ENCODE peak calls at places on chromosomes 3 and 15, in four cellular contexts. S is uterus, Z is Peyer's patch, H is lower leg skin. B is an unnamed sample.

GRCh38 chr3:175410251-175410650 is 551.1 kb downstream of the NAALADL2 start:
- DNase-seq in S (no peak), Z (no peak), H (no peak), B (no peak)

GRCh38 chr3:156750191-156750873 is 75.8 kb upstream of the LEKR1 start:
- DNase-seq in Z (no peak), S (no peak), H (no peak), B (no peak)

GRCh38 chr15:92906038-92906437 is 5.9 kb downstream of the CHD2 start:
- DNase-seq in S (no peak), Z (no peak), H (no peak), B (no peak)

GRCh38 chr3:9087831-9088413 is 124.7 kb upstream of the RAD18 start:
- DNase-seq in H (peak; percentile 41), Z (no peak), S (no peak), B (peak; percentile 23)

GRCh38 chr3:184631339-184631965 is 69.9 kb downstream of the EPHB3 start:
- DNase-seq in H (no peak), S (no peak), Z (no peak), B (no peak)

GRCh38 chr3:129256270-129256669 is 6.9 kb downstream of the COPG1 start:
- DNase-seq in H (no peak), S (no peak), Z (no peak), B (no peak)

GRCh38 chr3:122031123-122031468 is 9.0 kb upstream of the ILDR1 start:
- DNase-seq in S (no peak), Z (no peak), H (no peak), B (no peak)

GRCh38 chr3:6785726-6786125 is 75.2 kb upstream of the GRM7 start:
- DNase-seq in S (no peak), Z (no peak), H (no peak), B (no peak)

GRCh38 chr3:47899495-47900108 is 96.7 kb downstream of the DHX30 start:
- DNase-seq in Z (no peak), H (no peak), S (no peak), B (no peak)

GRCh38 chr15:33730815-33731214 is 237.5 kb upstream of the CHRM5 start:
- DNase-seq in H (no peak), Z (no peak), S (no peak), B (no peak)

GRCh38 chr15:51647128-51647562 is 24.6 kb upstream of the DMXL2 start:
- DNase-seq in H (peak; percentile 24), Z (no peak), S (no peak), B (peak; percentile 38)

GRCh38 chr15:80942746-80943565 is 46.7 kb downstream of the MESD start:
- DNase-seq in S (peak; percentile 79), H (no peak), Z (no peak), B (peak; percentile 36)

GRCh38 chr3:196989721-196990262 is 21.2 kb upstream of the PIGZ start:
- DNase-seq in Z (no peak), S (no peak), H (no peak), B (no peak)

GRCh38 chr3:64016941-64017620 is 6.2 kb downstream of the PSMD6 start:
- DNase-seq in S (no peak), Z (no peak), H (no peak), B (no peak)

GRCh38 chr15:62110000-62110851 is 43.4 kb downstream of the C2CD4A start:
- DNase-seq in S (peak; percentile 31), Z (no peak), H (peak; percentile 49), B (peak; percentile 26)

GRCh38 chr15:23877502-23878412 is 190.7 kb upstream of the NDN start:
- DNase-seq in H (no peak), S (peak; percentile 42), Z (no peak), B (no peak)

GRCh38 chr3:46934508-46935167 is 41.9 kb downstream of the CCDC12 start:
- DNase-seq in Z (no peak), H (no peak), S (no peak), B (no peak)

GRCh38 chr3:51717947-51718346 is 11.1 kb downstream of the GRM2 start:
- DNase-seq in S (no peak), Z (no peak), H (no peak), B (no peak)

GRCh38 chr3:155093261-155093660 is 13.1 kb downstream of the MME start:
- DNase-seq in S (no peak), H (no peak), Z (no peak), B (no peak)

GRCh38 chr15:52436971-52437370 is 91.7 kb downstream of the MYO5A start:
- DNase-seq in Z (no peak), H (no peak), S (no peak), B (no peak)

GRCh38 chr15:98658831-98659699 is 10.7 kb downstream of the IGF1R start:
- DNase-seq in S (peak; percentile 37), H (peak; percentile 55), Z (no peak), B (peak; percentile 20)

GRCh38 chr15:69554321-69554961 is 101.8 kb downstream of the RPLP1 start:
- DNase-seq in S (no peak), H (no peak), Z (no peak), B (no peak)

GRCh38 chr15:33729648-33730047 is 238.6 kb upstream of the CHRM5 start:
- DNase-seq in Z (no peak), H (no peak), S (no peak), B (no peak)

GRCh38 chr3:6097021-6097420 is 763.9 kb upstream of the GRM7 start:
- DNase-seq in S (no peak), H (no peak), Z (no peak), B (no peak)

GRCh38 chr15:26888761-26889160 is 21.9 kb downstream of the GABRA5 start:
- DNase-seq in H (no peak), S (no peak), Z (no peak), B (no peak)

GRCh38 chr3:195250473-195251251 is 20.3 kb downstream of the XXYLT1 start:
- DNase-seq in S (peak; percentile 68), H (peak; percentile 16), Z (no peak), B (no peak)

GRCh38 chr3:158109804-158110657 is at the start of gene RSRC1:
- DNase-seq in H (peak; percentile 83), Z (peak; percentile 77), S (peak; percentile 78), B (peak; percentile 80)
- TF ChIP-seq POLR2A in H (no peak), Z (no peak), S (peak; percentile 19), B (peak; percentile 16)

GRCh38 chr15:35293353-35294130 is 208.4 kb upstream of the NANOGP8 start:
- DNase-seq in H (no peak), Z (no peak), S (no peak), B (no peak)
- TF ChIP-seq CTCF in H (no peak), Z (peak; percentile 57), S (no peak), B (no peak)

DNA sequence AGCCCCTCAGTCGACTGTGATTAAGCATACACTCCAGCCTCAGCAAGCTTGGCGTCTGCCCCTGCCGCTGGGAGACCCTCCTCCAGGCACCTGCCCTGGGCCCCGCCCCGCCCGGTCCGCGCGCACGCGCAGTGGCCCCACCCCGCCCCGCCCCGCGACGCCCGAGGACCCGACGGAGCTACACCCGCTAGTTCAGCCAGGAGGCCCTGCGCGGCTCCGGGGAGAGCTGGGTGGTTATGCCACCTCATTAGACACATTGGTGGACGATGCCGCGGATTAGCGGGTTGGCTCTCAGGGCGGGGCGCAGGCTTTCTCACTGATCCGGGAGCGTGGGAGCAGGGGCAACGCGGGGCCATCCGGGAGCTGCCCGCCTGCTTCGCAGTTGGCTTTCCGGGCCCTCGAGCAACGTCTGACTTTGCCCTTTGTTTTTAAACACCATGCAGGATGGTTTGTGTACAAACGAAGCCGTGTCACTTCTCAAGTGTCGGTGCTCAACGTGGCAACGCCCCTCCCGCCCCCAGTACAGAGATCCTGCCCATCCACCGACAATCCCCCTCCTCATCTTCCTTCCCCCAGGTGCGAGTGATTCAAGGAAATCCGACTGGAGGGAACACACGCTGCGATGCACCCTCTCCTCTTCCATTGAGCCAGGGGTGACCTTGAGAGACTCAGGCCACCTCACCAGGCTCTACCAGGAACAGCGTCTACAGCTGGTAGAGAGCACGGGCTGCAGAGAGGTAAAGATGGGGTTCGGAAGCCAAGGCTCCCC is 109.3 kb downstream of the SHQ1 start:
- DNase-seq in H (no peak), Z (peak; percentile 35), S (no peak), B (no peak)
- TF ChIP-seq POLR2A in H (no peak), Z (no peak), S (no peak), B (no peak)

GRCh38 chr15:89140595-89140994 is 52.3 kb downstream of the ABHD2 start:
- DNase-seq in S (no peak), Z (no peak), H (no peak), B (no peak)

GRCh38 chr15:89137926-89138325 is 49.7 kb downstream of the ABHD2 start:
- DNase-seq in Z (no peak), H (no peak), S (no peak), B (no peak)

GRCh38 chr15:89141885-89142284 is 53.6 kb downstream of the ABHD2 start:
- DNase-seq in Z (no peak), H (no peak), S (no peak), B (no peak)

GRCh38 chr15:89138999-89139612 is 50.9 kb downstream of the ABHD2 start:
- DNase-seq in H (no peak), S (no peak), Z (no peak), B (no peak)

GRCh38 chr15:89139613-89140499 is 51.6 kb downstream of the ABHD2 start:
- DNase-seq in S (no peak), H (no peak), Z (no peak), B (no peak)
- TF ChIP-seq CTCF in S (no peak), H (no peak), Z (no peak), B (peak; percentile 25)

GRCh38 chr15:93986400-93986984 is 244.9 kb upstream of the MCTP2 start:
- DNase-seq in Z (no peak), H (no peak), S (no peak), B (no peak)
- TF ChIP-seq POLR2A in Z (no peak), H (no peak), S (no peak), B (no peak)